ENCODE peak calls at places on chromosomes 5 and 9, in four cellular contexts. L is osteocyte; T is CD4-positive, alpha-beta T cell; F is fibroblast of mammary gland. X is an unnamed sample.

GRCh38 chr9:73880101-73880500 is 617.0 kb upstream of the RORB start:
- DNase-seq in L (no peak), T (no peak), F (peak; percentile 34), X (no peak)

GRCh38 chr9:7976167-7976755 is 176.7 kb upstream of the DMAC1 start:
- DNase-seq in L (no peak), T (peak; percentile 29), F (no peak), X (no peak)

GRCh38 chr9:128004011-128004604 is 23.3 kb upstream of the EEIG1 start:
- DNase-seq in L (no peak), T (no peak), F (no peak), X (no peak)

GRCh38 chr5:34487202-34487879 is 168.8 kb upstream of the RAI14 start:
- DNase-seq in L (no peak), T (no peak), F (peak; percentile 95), X (no peak)

GRCh38 chr9:120696551-120697230 is 17.6 kb downstream of the MEGF9 start:
- DNase-seq in L (no peak), T (no peak), F (no peak), X (no peak)

GRCh38 chr9:69179037-69179436 is 5.0 kb downstream of the TJP2 start:
- DNase-seq in L (no peak), T (no peak), F (no peak), X (no peak)

GRCh38 chr5:52846443-52846842 is 58.7 kb downstream of the ITGA1 start:
- DNase-seq in L (no peak), T (no peak), F (no peak), X (no peak)

GRCh38 chr5:176732306-176732705 is 78.1 kb upstream of the UNC5A start:
- DNase-seq in L (no peak), T (no peak), F (no peak), X (no peak)

GRCh38 chr9:114810614-114811013 is 4.8 kb upstream of the TNFSF15 start:
- DNase-seq in L (no peak), T (no peak), F (no peak), X (no peak)

GRCh38 chr5:134576386-134577021 is 51.0 kb downstream of the JADE2 start:
- DNase-seq in L (no peak), T (no peak), F (peak; percentile 41), X (no peak)

GRCh38 chr5:38911933-38912332 is 66.1 kb downstream of the OSMR start:
- DNase-seq in L (no peak), T (no peak), F (no peak), X (no peak)

GRCh38 chr9:121917375-121918335 is 175.5 kb downstream of the TTLL11 start:
- DNase-seq in L (no peak), T (no peak), F (no peak), X (no peak)

GRCh38 chr5:112862085-112862484 is 998 bp downstream of the SRP19 start:
- DNase-seq in L (no peak), T (no peak), F (no peak), X (no peak)

GRCh38 chr5:152864993-152865392 is 459.9 kb upstream of the NMUR2 start:
- DNase-seq in L (no peak), T (no peak), F (no peak), X (no peak)

GRCh38 chr5:141360685-141361084 is 891 bp downstream of the PCDHGB2 start:
- DNase-seq in L (no peak), T (no peak), F (no peak), X (no peak)

GRCh38 chr9:105757496-105758251 is 63.3 kb downstream of the TMEM38B start:
- DNase-seq in L (no peak), T (no peak), F (peak; percentile 49), X (no peak)

GRCh38 chr9:106920701-106921283 is 57.8 kb downstream of the ZNF462 start:
- DNase-seq in L (no peak), T (no peak), F (peak; percentile 49), X (no peak)

GRCh38 chr5:24720743-24721142 is 76.0 kb upstream of the CDH10 start:
- DNase-seq in L (no peak), T (no peak), F (no peak), X (no peak)

GRCh38 chr5:33649801-33650482 is 209.2 kb downstream of the TARS1 start:
- DNase-seq in L (no peak), T (no peak), F (peak; percentile 59), X (no peak)

GRCh38 chr5:176608937-176609723 is 826 bp downstream of the GPRIN1 start:
- DNase-seq in L (peak; percentile 81), T (no peak), F (no peak), X (no peak)

GRCh38 chr5:8825161-8825757 is 720.6 kb downstream of the SEMA5A start:
- DNase-seq in L (no peak), T (no peak), F (peak; percentile 45), X (no peak)

GRCh38 chr5:157900644-157901043 is 41.7 kb upstream of the CLINT1 start:
- DNase-seq in L (no peak), T (no peak), F (no peak), X (no peak)

GRCh38 chr5:116675628-116675910 is 100.9 kb upstream of the SEMA6A start:
- DNase-seq in L (no peak), T (no peak), F (no peak), X (no peak)

GRCh38 chr9:74513221-74513620 is 16.1 kb downstream of the RORB start:
- DNase-seq in L (no peak), T (no peak), F (no peak), X (no peak)

GRCh38 chr5:115888027-115888426 is 46.3 kb downstream of the AP3S1 start:
- DNase-seq in L (no peak), T (no peak), F (peak; percentile 48), X (no peak)

GRCh38 chr9:136614967-136615623 is 47.6 kb upstream of the EGFL7 start:
- DNase-seq in L (no peak), T (no peak), F (no peak), X (no peak)

GRCh38 chr9:17520264-17521058 is 58.4 kb upstream of the SH3GL2 start:
- DNase-seq in L (no peak), T (no peak), F (no peak), X (no peak)

GRCh38 chr5:90096415-90097081 is 313.0 kb downstream of the CETN3 start:
- DNase-seq in L (no peak), T (no peak), F (peak; percentile 69), X (no peak)

GRCh38 chr9:93132287-93132927 is 1.6 kb downstream of the NINJ1 start:
- DNase-seq in L (no peak), T (no peak), F (peak; percentile 52), X (no peak)

GRCh38 chr9:28464817-28465216 is 891.5 kb upstream of the C9orf72 start:
- DNase-seq in L (no peak), T (no peak), F (no peak), X (no peak)

GRCh38 chr9:72478993-72479392 is 42.4 kb upstream of the TMC1 start:
- DNase-seq in L (no peak), T (no peak), F (peak; percentile 34), X (no peak)

GRCh38 chr5:73438897-73439470 is 9.6 kb downstream of the FOXD1 start:
- DNase-seq in L (no peak), T (no peak), F (no peak), X (no peak)

GRCh38 chr9:98783518-98784226 is 12.7 kb downstream of the ANKS6 start:
- DNase-seq in L (peak; percentile 69), T (no peak), F (no peak), X (peak; percentile 45)

GRCh38 chr5:72141440-72142271 is 34.4 kb downstream of the MAP1B start:
- DNase-seq in L (peak; percentile 87), T (no peak), F (peak; percentile 98), X (no peak)

GRCh38 chr9:131799177-131799823 is 59.4 kb upstream of the RAPGEF1 start:
- DNase-seq in L (no peak), T (peak; percentile 22), F (peak; percentile 30), X (peak; percentile 79)

GRCh38 chr5:124274949-124275348 is 471.5 kb downstream of the ZNF608 start:
- DNase-seq in L (no peak), T (no peak), F (peak; percentile 62), X (no peak)
- TF ChIP-seq CTCF in L (no peak), T (no peak), F (no peak), X (no peak)

GRCh38 chr9:97284798-97285197 is 22.7 kb upstream of the CCDC180 start:
- DNase-seq in L (no peak), T (no peak), F (no peak), X (no peak)
- TF ChIP-seq CTCF in L (no peak), T (peak; percentile 27), F (peak; percentile 29), X (peak; percentile 57)

GRCh38 chr5:145101246-145101645 is 733.9 kb downstream of the PRELID2 start:
- DNase-seq in L (no peak), T (no peak), F (no peak), X (no peak)
- TF ChIP-seq CTCF in L (peak; percentile 25), T (no peak), F (peak; percentile 22), X (peak; percentile 60)

GRCh38 chr5:87069311-87069710 is 198.4 kb upstream of the RASA1 start:
- DNase-seq in L (no peak), T (no peak), F (no peak), X (no peak)

GRCh38 chr5:87074934-87075541 is 192.6 kb upstream of the RASA1 start:
- DNase-seq in L (no peak), T (no peak), F (no peak), X (no peak)

GRCh38 chr5:87074072-87074471 is 193.6 kb upstream of the RASA1 start:
- DNase-seq in L (no peak), T (no peak), F (no peak), X (no peak)

GRCh38 chr5:87069974-87070608 is 197.6 kb upstream of the RASA1 start:
- DNase-seq in L (no peak), T (no peak), F (peak; percentile 75), X (no peak)
- TF ChIP-seq CTCF in L (peak; percentile 74), T (no peak), F (peak; percentile 69), X (peak; percentile 45)

GRCh38 chr9:6015278-6016157 is at the start of gene RANBP6:
- DNase-seq in L (peak; percentile 95), T (peak; percentile 83), F (peak; percentile 79), X (peak; percentile 92)
- TF ChIP-seq CTCF in L (no peak), T (no peak), F (no peak), X (no peak)

DNA sequence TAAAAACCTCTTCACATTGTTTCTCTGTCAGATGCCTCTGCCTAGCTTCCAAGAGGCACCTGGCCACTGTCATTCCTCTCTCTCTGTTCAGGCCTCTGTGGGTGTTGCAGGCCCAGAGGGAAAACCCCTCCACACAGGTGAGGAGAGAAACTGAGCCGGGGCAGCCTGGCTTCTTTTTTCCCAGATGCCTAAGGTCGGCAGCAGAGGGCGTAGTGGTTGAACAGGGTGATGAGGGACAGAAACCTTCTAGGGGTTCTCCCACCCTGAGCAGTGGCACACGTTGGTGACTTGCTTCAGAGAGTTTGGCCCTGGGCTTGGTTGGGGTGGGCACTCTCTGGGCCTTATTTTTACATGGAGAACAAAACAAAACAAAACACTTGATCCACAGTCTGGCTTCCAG is 12.2 kb downstream of the IL9 start:
- DNase-seq in L (no peak), T (no peak), F (no peak), X (no peak)
- TF ChIP-seq CTCF in L (no peak), T (no peak), F (peak; percentile 21), X (no peak)